ENCODE peak calls at places on chromosomes 13 and 19, in ten cellular contexts. C is NT2/D1; O is CD8-positive, alpha-beta memory T cell; U is PC-3; T is RWPE2; S is IMR-90; Q is heart right ventricle; R is naive thymus-derived CD4-positive, alpha-beta T cell; Y is left lung; D is CD8-positive, alpha-beta T cell. F is an unnamed sample. For H3K27me3 and H3K4me1, the result is how much of the 10 kb centered on the place peaks cover.

GRCh38 chr19:4057913-4058695 is 8.6 kb downstream of the ZBTB7A start:
- DNase-seq in C (no peak), O (no peak), U (peak), T (peak), S (peak), Q (peak), R (no peak), Y (peak), D (no peak), F (peak)

GRCh38 chr13:40452741-40453665 is 213.4 kb downstream of the FOXO1 start:
- DNase-seq in C (no peak), O (no peak), U (peak), T (peak), S (peak), Q (no peak), R (no peak), Y (no peak), D (no peak), F (no peak)

GRCh38 chr19:34316741-34317241 is 48.2 kb upstream of the GPI start:
- DNase-seq in C (no peak), O (no peak), U (peak), T (no peak), S (peak), Q (no peak), R (no peak), Y (no peak), D (no peak), F (no peak)

GRCh38 chr13:50991624-50992610 is 82.3 kb downstream of the RNASEH2B start:
- DNase-seq in C (no peak), O (peak), U (no peak), T (no peak), S (no peak), Q (no peak), R (peak), Y (no peak), D (no peak), F (no peak)

GRCh38 chr19:28313633-28314032 is 899.3 kb downstream of the UQCRFS1 start:
- DNase-seq in C (no peak), O (no peak), U (peak), T (no peak), S (peak), Q (peak), R (no peak), Y (no peak), D (no peak), F (no peak)

GRCh38 chr19:29587518-29587986 is 18.5 kb upstream of the POP4 start:
- DNase-seq in C (no peak), O (peak), U (peak), T (no peak), S (peak), Q (no peak), R (no peak), Y (no peak), D (peak), F (no peak)

GRCh38 chr19:2804156-2805004 is 15.3 kb upstream of the ZNF554 start:
- DNase-seq in C (no peak), O (no peak), U (no peak), T (no peak), S (no peak), Q (no peak), R (no peak), Y (no peak), D (no peak), F (no peak)

GRCh38 chr19:48419158-48419920 is 25.9 kb downstream of the GRIN2D start:
- DNase-seq in C (no peak), O (peak), U (peak), T (no peak), S (peak), Q (no peak), R (peak), Y (no peak), D (peak), F (peak)

GRCh38 chr13:25406377-25406776 is 34.6 kb downstream of the ATP8A2 start:
- DNase-seq in C (no peak), O (no peak), U (peak), T (no peak), S (no peak), Q (no peak), R (no peak), Y (no peak), D (no peak), F (no peak)

GRCh38 chr13:44273216-44273615 is 100.4 kb upstream of the SERP2 start:
- DNase-seq in C (no peak), O (no peak), U (no peak), T (no peak), S (no peak), Q (no peak), R (no peak), Y (no peak), D (no peak), F (no peak)

GRCh38 chr13:43744630-43745029 is 42.1 kb downstream of the ENOX1 start:
- DNase-seq in C (no peak), O (no peak), U (no peak), T (no peak), S (peak), Q (no peak), R (no peak), Y (no peak), D (no peak), F (no peak)

GRCh38 chr13:108214511-108215383 is 589 bp downstream of the LIG4 start:
- DNase-seq in C (no peak), O (no peak), U (peak), T (no peak), S (no peak), Q (peak), R (no peak), Y (no peak), D (no peak), F (no peak)

GRCh38 chr19:42601811-42602443 is 7.2 kb upstream of the CEACAM8 start:
- DNase-seq in C (peak), O (no peak), U (peak), T (no peak), S (peak), Q (peak), R (no peak), Y (no peak), D (no peak), F (peak)

GRCh38 chr13:102729560-102730275 is 34.9 kb upstream of the METTL21C start:
- DNase-seq in C (no peak), O (no peak), U (peak), T (no peak), S (peak), Q (no peak), R (no peak), Y (no peak), D (no peak), F (no peak)

GRCh38 chr13:30158774-30159445 is 148.4 kb downstream of the KATNAL1 start:
- DNase-seq in C (no peak), O (no peak), U (peak), T (no peak), S (peak), Q (no peak), R (no peak), Y (no peak), D (no peak), F (no peak)

GRCh38 chr13:77300176-77301141 is 26.4 kb downstream of the MYCBP2 start:
- DNase-seq in C (no peak), O (no peak), U (peak), T (no peak), S (peak), Q (no peak), R (no peak), Y (no peak), D (no peak), F (no peak)

GRCh38 chr13:113981201-113981605 is 7.3 kb upstream of the C13orf46 start:
- DNase-seq in C (no peak), O (no peak), U (peak), T (peak), S (no peak), Q (no peak), R (no peak), Y (peak), D (no peak), F (no peak)

GRCh38 chr19:17796013-17796837 is 1.3 kb downstream of the B3GNT3 start:
- DNase-seq in C (no peak), O (no peak), U (peak), T (no peak), S (no peak), Q (no peak), R (no peak), Y (no peak), D (no peak), F (no peak)

GRCh38 chr13:50650936-50651638 is 192.4 kb downstream of the DLEU7 start:
- DNase-seq in C (no peak), O (no peak), U (no peak), T (no peak), S (peak), Q (no peak), R (no peak), Y (no peak), D (no peak), F (no peak)

GRCh38 chr13:99339736-99340392 is 32.7 kb upstream of the GPR183 start:
- DNase-seq in C (no peak), O (peak), U (no peak), T (no peak), S (peak), Q (no peak), R (peak), Y (no peak), D (no peak), F (no peak)

DNA sequence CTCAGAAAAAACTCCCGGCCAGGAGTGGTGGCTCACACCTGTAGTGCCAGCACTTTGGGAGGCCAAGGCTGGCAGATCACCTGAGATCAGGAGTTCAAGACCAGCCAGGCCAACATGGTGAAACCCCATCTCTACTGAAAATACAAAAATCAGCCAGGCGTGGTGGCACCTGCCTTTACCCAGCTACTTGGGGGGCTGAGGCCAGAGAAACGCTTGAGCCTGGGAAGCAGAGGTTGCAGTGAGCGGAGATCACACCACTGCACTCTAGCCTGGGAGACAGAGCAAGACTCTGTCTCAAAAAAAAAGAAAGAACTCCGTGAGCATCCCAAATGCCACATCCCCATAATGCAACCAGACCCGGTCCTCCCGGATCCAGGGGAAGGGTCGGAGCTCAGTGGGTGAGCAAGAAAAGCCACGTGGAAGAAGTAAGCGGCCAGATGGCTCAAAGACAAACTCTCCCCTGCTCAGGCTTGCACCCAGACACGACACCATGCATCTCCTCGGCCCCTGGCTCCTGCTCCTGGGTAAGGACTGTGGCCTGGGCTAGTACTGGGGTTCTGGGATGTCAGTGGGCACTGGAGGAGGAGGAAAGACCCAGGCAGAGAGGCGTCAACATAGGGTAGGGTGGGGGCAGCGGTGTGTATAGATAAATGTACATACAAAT is 2.7 kb downstream of the CD22 start:
- DNase-seq in C (no peak), O (no peak), U (no peak), T (no peak), S (no peak), Q (no peak), R (no peak), Y (no peak), D (no peak), F (no peak)
- H3K27me3 ChIP-seq in C (under half), O (under half), U (under half), T (under half), S (under half), Q (under half), R (under half), Y (under half), D (under half), F (under half)

DNA sequence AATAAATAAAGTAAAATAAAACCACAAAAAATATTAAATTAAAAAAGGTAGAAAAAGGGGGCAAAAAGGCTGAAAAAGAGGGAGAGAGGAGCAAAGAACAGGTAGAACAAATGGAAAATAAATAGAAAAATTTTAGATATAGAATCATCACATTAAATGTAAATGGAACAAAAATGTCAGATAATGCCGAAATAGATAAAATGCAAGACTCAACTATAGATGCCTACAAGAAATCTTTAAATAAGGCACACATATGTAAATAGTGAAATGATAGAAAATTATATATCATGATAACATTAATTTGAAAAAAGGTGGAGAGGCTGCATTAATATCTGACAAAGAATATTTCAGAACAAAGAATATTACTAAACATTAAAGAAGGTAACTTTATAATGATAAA is 477.1 kb upstream of the SPRY2 start:
- DNase-seq in C (no peak), O (no peak), U (no peak), T (no peak), S (no peak), Q (no peak), R (no peak), Y (no peak), D (no peak), F (no peak)
- H3K4me1 ChIP-seq in C (under half), O (under half), U (under half), T (under half), S (under half), Q (under half), R (under half), Y (under half), D (under half), F (under half)

DNA sequence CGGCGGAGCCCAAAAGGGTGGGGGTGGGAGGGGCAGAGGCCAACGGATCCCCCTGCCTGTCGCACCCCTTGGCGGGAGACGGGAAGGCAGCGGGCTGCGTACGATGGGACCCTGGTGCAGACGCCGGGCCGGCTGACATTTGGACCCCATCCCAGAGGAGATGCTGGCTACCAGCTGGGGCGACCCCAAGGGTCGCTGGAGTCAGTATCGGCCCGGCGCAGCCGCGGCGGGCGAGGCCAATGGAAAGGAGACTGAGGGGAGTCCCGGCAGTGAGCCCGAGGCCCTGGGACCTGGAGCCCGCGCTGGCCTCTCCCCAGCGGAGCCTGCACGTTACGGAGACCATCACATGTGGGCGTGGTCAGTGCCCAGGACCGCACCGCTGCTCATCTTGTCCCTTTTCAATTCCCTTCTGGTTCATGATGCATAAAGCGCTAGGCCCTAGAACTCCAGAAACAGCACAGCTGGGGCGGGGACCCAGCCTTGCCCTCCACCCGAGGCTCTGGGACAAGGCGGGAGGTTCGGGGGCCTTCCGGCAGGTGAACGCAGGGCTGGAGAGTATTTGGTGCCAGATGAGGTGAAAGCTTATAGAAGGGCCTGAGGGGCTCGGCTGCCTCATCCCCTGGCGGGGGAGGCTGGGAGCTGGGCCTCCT is 8.0 kb downstream of the C19orf25 start:
- DNase-seq in C (no peak), O (no peak), U (peak), T (no peak), S (no peak), Q (no peak), R (no peak), Y (no peak), D (no peak), F (peak)
- H3K27me3 ChIP-seq in C (under half), O (under half), U (under half), T (half or more), S (half or more), Q (half or more), R (under half), Y (half or more), D (under half), F (under half)

GRCh38 chr19:15790096-15790495 is 2.6 kb downstream of the OR10H5 start:
- DNase-seq in C (no peak), O (no peak), U (peak), T (no peak), S (no peak), Q (no peak), R (no peak), Y (no peak), D (no peak), F (no peak)

GRCh38 chr19:15788594-15789270 is 1.3 kb downstream of the OR10H5 start:
- DNase-seq in C (no peak), O (no peak), U (no peak), T (no peak), S (no peak), Q (no peak), R (no peak), Y (no peak), D (no peak), F (no peak)

GRCh38 chr19:15782211-15782610 is 5.2 kb upstream of the OR10H5 start:
- DNase-seq in C (no peak), O (no peak), U (no peak), T (no peak), S (no peak), Q (no peak), R (no peak), Y (no peak), D (no peak), F (no peak)

DNA sequence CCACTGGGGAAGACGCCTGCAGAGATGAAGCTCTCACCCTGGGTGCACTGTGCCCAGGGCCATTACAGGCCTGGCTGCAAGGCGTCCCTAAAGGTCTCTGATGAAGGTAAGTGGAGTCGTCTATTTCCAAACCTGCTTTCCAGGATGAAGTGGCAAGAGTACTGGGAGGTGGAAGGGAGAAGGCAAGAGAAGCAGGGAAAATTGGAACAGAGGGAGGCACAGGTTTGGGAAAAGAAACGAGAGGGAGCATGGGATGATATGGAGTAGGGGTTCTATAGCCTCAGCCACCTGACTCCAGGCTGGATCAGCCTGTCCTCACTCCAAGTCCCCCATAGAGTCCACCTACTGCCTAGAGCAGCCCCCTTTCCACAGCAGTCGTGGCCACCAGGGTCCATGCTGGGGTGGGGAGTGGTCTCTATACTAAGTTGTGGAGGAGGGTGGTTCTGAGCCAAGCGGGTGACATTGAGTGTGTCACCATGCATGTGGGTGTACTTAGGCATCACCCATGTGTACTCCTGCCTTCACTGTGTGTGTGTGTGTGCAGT is at the start of gene OR10H5:
- DNase-seq in C (no peak), O (no peak), U (no peak), T (no peak), S (no peak), Q (no peak), R (no peak), Y (no peak), D (no peak), F (no peak)
- H3K4me1 ChIP-seq in C (under half), O (under half), U (under half), T (under half), S (under half), Q (under half), R (under half), Y (under half), D (under half), F (under half)

GRCh38 chr19:44750713-44751112 is 2.2 kb downstream of the BCL3 start:
- DNase-seq in C (no peak), O (peak), U (no peak), T (no peak), S (no peak), Q (no peak), R (no peak), Y (no peak), D (no peak), F (no peak)
- H3K27me3 ChIP-seq in C (under half), O (under half), U (under half), T (under half), S (under half), Q (under half), R (under half), Y (under half), D (under half), F (under half)

DNA sequence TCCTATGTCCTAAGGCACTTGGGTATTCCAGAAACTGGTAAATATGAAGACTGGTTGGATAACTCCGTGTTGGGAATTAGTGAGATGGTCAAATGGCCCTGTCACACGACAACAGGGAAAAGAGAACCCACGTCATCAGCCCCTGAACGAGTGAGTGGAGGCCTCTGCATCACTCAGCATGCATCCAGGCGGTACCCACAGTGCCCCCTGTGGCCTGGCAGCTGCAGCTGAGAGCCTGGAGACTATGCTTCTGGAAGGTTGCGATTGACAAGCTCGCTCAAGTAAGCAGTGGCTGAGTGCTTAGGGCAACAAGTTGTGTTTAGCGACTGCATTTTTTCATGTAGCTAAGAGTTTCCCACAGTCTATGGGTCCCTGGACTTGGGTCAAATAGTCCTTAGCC is 55.9 kb downstream of the COL4A2 start:
- DNase-seq in C (no peak), O (no peak), U (no peak), T (no peak), S (no peak), Q (no peak), R (no peak), Y (no peak), D (no peak), F (no peak)
- H3K4me1 ChIP-seq in C (under half), O (under half), U (under half), T (under half), S (under half), Q (half or more), R (under half), Y (under half), D (under half), F (under half)

DNA sequence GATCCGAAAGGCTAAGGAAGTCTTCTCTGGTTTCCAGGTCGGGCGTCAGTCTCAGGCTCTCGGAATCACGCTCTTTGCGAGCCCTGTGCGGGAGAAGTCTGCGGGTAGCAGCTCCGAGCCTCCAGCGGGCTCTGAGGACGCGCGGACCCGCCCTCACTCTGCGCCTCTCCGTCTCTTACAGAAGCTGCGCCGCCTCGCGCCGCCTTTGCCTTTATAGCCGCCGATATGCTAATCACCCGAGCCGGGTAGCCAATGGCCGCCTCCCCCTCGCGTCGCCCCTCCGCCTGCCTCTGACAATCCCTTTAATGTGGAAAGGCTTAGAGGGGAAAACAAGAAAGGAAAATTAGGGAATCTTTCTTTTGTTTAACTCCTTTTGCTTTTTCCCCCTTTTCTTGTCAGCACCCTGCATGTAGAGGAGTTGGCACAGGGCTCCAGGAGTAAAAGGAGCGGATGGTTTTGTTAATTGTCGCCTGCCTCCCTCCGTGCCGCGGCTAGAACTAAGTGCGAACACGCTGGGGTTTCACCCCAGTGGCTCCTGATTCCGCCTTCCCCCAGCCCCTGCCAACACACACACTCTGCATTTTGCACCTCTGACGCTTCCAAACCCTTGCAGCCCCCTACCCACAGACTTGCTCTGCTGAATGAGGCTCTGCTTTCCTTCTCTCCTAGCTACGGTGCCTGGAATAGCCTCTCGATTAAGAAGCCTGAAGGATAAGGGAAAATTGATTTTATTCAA is at the start of gene PCDH8:
- DNase-seq in C (peak), O (no peak), U (no peak), T (no peak), S (no peak), Q (no peak), R (no peak), Y (no peak), D (no peak), F (no peak)
- H3K27me3 ChIP-seq in C (under half), O (under half), U (under half), T (half or more), S (under half), Q (half or more), R (under half), Y (half or more), D (under half), F (under half)

F was measured in HAP-1.